ENCODE peak calls at places on chromosomes 4 and X, in six cellular contexts. I is Panc1; E is fibroblast of lung; G is naive thymus-derived CD4-positive, alpha-beta T cell; F is H9; Q is pancreas. C is an unnamed sample.

GRCh38 chr4:41538887-41539498 is 1.0 kb downstream of the LIMCH1 start:
- DNase-seq in I (no peak), E (no peak), G (no peak), Q (no peak), F (peak; percentile 37), C (no peak)

GRCh38 chrX:56789518-56790070 is 60.6 kb downstream of the NBDY start:
- DNase-seq in F (no peak), E (no peak), I (no peak), G (no peak), Q (no peak), C (no peak)

GRCh38 chr4:85681194-85681803 is 206.3 kb downstream of the ARHGAP24 start:
- DNase-seq in E (peak; percentile 99), Q (no peak), I (peak; percentile 53), F (no peak), G (no peak), C (no peak)

GRCh38 chrX:71095971-71096701 is 485 bp downstream of the FOXO4 start:
- DNase-seq in F (no peak), G (no peak), Q (no peak), I (no peak), E (no peak), C (no peak)

GRCh38 chr4:10732235-10732975 is 47.8 kb upstream of the CLNK start:
- DNase-seq in F (no peak), I (no peak), E (no peak), Q (no peak), G (peak; percentile 58), C (no peak)

GRCh38 chrX:121307441-121307840 is 260.0 kb downstream of the GLUD2 start:
- DNase-seq in E (no peak), G (no peak), F (no peak), I (no peak), Q (no peak), C (no peak)

GRCh38 chr4:138629669-138630068 is 385.9 kb upstream of the NOCT start:
- DNase-seq in I (no peak), E (no peak), G (no peak), F (no peak), Q (no peak), C (no peak)

GRCh38 chr4:151355155-151355554 is 29.8 kb upstream of the SH3D19 start:
- DNase-seq in E (no peak), I (no peak), Q (no peak), G (no peak), F (no peak), C (no peak)

GRCh38 chr4:167100120-167100519 is 134.2 kb downstream of the SPOCK3 start:
- DNase-seq in E (peak; percentile 24), I (peak; percentile 65), G (no peak), Q (no peak), F (no peak), C (no peak)

GRCh38 chr4:24974252-24974580 is 56.5 kb downstream of the LGI2 start:
- DNase-seq in F (no peak), G (no peak), E (no peak), I (no peak), Q (no peak), C (no peak)

GRCh38 chr4:77438549-77438948 is 167.1 kb upstream of the CXCL13 start:
- DNase-seq in F (no peak), E (no peak), I (no peak), Q (no peak), G (no peak), C (no peak)

GRCh38 chrX:115970718-115971117 is 199.8 kb upstream of the AGTR2 start:
- DNase-seq in Q (no peak), I (no peak), E (no peak), G (no peak), F (no peak), C (no peak)

GRCh38 chr4:150648123-150648522 is 66.2 kb downstream of the MAB21L2 start:
- DNase-seq in Q (no peak), G (no peak), E (no peak), I (no peak), F (no peak), C (no peak)

GRCh38 chrX:49976682-49977197 is 54.3 kb downstream of the CLCN5 start:
- DNase-seq in E (no peak), I (no peak), F (no peak), G (no peak), Q (no peak), C (no peak)

GRCh38 chrX:49970699-49971098 is 48.3 kb downstream of the CLCN5 start:
- DNase-seq in F (no peak), Q (no peak), G (no peak), I (no peak), E (no peak), C (no peak)

GRCh38 chrX:49977319-49978090 is 55.1 kb downstream of the CLCN5 start:
- DNase-seq in F (no peak), Q (no peak), E (no peak), G (no peak), I (no peak), C (no peak)

GRCh38 chrX:49978191-49978590 is 55.8 kb downstream of the CLCN5 start:
- DNase-seq in I (no peak), Q (no peak), E (no peak), F (no peak), G (no peak), C (no peak)

GRCh38 chrX:49972313-49972712 is 49.9 kb downstream of the CLCN5 start:
- DNase-seq in G (no peak), E (no peak), I (no peak), F (no peak), Q (no peak), C (no peak)
- H3K27ac ChIP-seq in G (no peak overlapping the region), E (no peak overlapping the region), I (no peak overlapping the region), F (no peak overlapping the region), Q (no peak overlapping the region), C (no peak overlapping the region)

GRCh38 chrX:10501606-10502005 is 118.8 kb downstream of the MID1 start:
- DNase-seq in E (no peak), I (no peak), G (no peak), Q (no peak), F (no peak), C (no peak)
- H3K27ac ChIP-seq in E (no peak overlapping the region), I (no peak overlapping the region), G (no peak overlapping the region), Q (no peak overlapping the region), F (no peak overlapping the region), C (no peak overlapping the region)

GRCh38 chr4:15778191-15778741 is at the start of gene CD38:
- DNase-seq in I (no peak), F (peak; percentile 60), Q (no peak), E (no peak), G (peak; percentile 67), C (no peak)

GRCh38 chr4:15777697-15778096 is 431 bp upstream of the CD38 start:
- DNase-seq in F (no peak), I (no peak), G (no peak), E (no peak), Q (no peak), C (no peak)

GRCh38 chr4:15779336-15779735 is 1.2 kb downstream of the CD38 start:
- DNase-seq in G (no peak), Q (no peak), E (peak; percentile 67), F (peak; percentile 51), I (no peak), C (no peak)

GRCh38 chr4:15779789-15780188 is 1.7 kb downstream of the CD38 start:
- DNase-seq in I (no peak), E (no peak), F (no peak), Q (no peak), G (no peak), C (no peak)

DNA sequence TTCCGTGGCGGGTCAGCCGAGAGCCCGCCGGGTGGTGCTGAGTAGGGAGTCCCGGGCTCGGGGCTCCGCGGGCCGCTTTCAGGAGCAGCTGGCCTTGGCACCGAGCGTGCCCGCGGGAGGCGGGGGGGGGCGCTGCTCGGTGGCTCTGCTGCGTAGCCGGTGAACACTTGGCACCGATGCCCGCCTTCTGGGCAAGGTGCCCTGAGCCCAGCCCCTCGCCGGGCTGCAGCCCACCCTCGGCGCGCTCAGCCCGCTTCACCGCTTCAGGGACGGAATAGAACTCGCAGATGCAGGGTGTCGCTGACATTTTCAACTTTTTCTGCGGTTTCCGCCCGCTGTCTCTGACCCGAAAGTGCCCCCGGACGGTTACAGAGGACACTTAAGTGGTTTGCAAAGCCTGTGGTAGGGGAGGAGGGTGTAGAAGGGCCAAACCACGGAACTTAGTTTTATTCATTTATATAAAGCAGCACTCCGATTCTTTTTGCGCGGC is 659 bp downstream of the CD38 start:
- DNase-seq in I (no peak), E (no peak), G (peak; percentile 62), Q (no peak), F (peak; percentile 38), C (no peak)
- H3K27ac ChIP-seq in I (no peak overlapping the region), E (no peak overlapping the region), G (peak overlapping the region; percentile 65), Q (no peak overlapping the region), F (no peak overlapping the region), C (no peak overlapping the region)

GRCh38 chr4:39635023-39635422 is 3.6 kb downstream of the SMIM14 start:
- DNase-seq in E (no peak), I (no peak), Q (no peak), F (peak; percentile 84), G (no peak), C (no peak)

GRCh38 chr4:39637572-39638357 is 900 bp downstream of the SMIM14 start:
- DNase-seq in F (peak; percentile 62), I (no peak), Q (peak; percentile 39), G (no peak), E (peak; percentile 62), C (no peak)

GRCh38 chr4:39641451-39641850 is 2.8 kb upstream of the SMIM14 start:
- DNase-seq in I (no peak), E (no peak), Q (no peak), F (peak; percentile 29), G (no peak), C (no peak)

GRCh38 chr4:39638358-39639239 is at the start of gene SMIM14:
- DNase-seq in Q (peak; percentile 98), I (no peak), F (peak; percentile 98), E (peak; percentile 98), G (peak; percentile 96), C (no peak)

DNA sequence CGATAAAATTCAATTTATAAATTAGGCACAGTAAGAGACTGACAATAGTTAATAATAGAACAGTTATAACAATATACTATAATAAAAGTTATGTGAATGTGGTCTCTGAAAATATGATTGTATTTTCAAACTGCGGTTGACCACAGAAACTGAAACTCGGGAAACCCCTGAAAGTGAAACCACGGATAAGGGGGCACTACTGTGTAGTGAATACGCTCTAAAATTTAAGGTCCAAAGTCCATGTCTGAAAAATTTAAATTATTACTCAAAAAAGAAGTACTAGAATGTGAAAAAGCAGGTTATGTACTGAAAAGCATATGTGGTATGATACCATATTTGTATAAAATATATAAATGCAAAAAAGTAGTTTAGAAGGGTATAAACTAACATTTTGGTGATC is 1.9 kb downstream of the SMIM14 start:
- DNase-seq in E (peak; percentile 47), G (no peak), I (no peak), F (no peak), Q (no peak), C (no peak)
- H3K27ac ChIP-seq in E (peak overlapping the region; percentile 93), G (peak overlapping the region; percentile 79), I (peak overlapping the region; percentile 98), F (no peak overlapping the region), Q (peak overlapping the region; percentile 99), C (no peak overlapping the region)

GRCh38 chr4:158050942-158051341 is 121.9 kb downstream of the GASK1B start:
- DNase-seq in F (no peak), Q (no peak), I (no peak), E (no peak), G (no peak), C (no peak)
- H3K27ac ChIP-seq in F (no peak overlapping the region), Q (no peak overlapping the region), I (no peak overlapping the region), E (no peak overlapping the region), G (no peak overlapping the region), C (no peak overlapping the region)